ENCODE peak calls at places on chromosomes 2 and 18, in nine cellular contexts. H, Y, I, Z, F, N, Q, U and B are unnamed samples.

GRCh38 chr2:200765139-200765951 is 46.4 kb upstream of the BZW1 start:
- DNase-seq in H (peak; percentile 34), Y (peak; percentile 96), I (peak; percentile 96), Z (no peak), F (no peak), N (no peak), Q (peak; percentile 95), U (no peak), B (peak; percentile 30)

GRCh38 chr2:240611601-240612210 is 13.6 kb upstream of the GPR35 start:
- DNase-seq in H (no peak), Y (no peak), I (no peak), Z (no peak), F (no peak), N (no peak), Q (no peak), U (no peak), B (no peak)

GRCh38 chr2:128868686-128869551 is 550.3 kb upstream of the HS6ST1 start:
- DNase-seq in H (no peak), Y (peak; percentile 36), I (peak; percentile 8), Z (no peak), F (no peak), N (no peak), Q (no peak), U (no peak), B (no peak)

GRCh38 chr2:127681288-127681771 is 6.0 kb upstream of the LIMS2 start:
- DNase-seq in H (peak; percentile 60), Y (no peak), I (no peak), Z (no peak), F (no peak), N (no peak), Q (no peak), U (peak; percentile 47), B (no peak)

GRCh38 chr2:48508461-48509124 is 21.4 kb upstream of the STON1 start:
- DNase-seq in H (no peak), Y (peak; percentile 84), I (no peak), Z (peak; percentile 38), F (peak; percentile 54), N (no peak), Q (peak; percentile 94), U (no peak), B (no peak)

GRCh38 chr2:29446852-29447251 is 331.6 kb downstream of the CLIP4 start:
- DNase-seq in H (no peak), Y (no peak), I (no peak), Z (no peak), F (no peak), N (no peak), Q (no peak), U (no peak), B (no peak)

GRCh38 chr2:155727097-155727906 is 605.2 kb downstream of the NR4A2 start:
- DNase-seq in H (no peak), Y (no peak), I (no peak), Z (no peak), F (no peak), N (no peak), Q (no peak), U (no peak), B (no peak)

GRCh38 chr2:206323486-206323885 is 49.0 kb downstream of the ZDBF2 start:
- DNase-seq in H (no peak), Y (no peak), I (no peak), Z (no peak), F (no peak), N (no peak), Q (no peak), U (no peak), B (peak; percentile 18)

GRCh38 chr2:171811229-171811628 is 82.8 kb downstream of the SLC25A12 start:
- DNase-seq in H (no peak), Y (no peak), I (peak; percentile 23), Z (peak; percentile 16), F (peak; percentile 18), N (no peak), Q (peak; percentile 34), U (no peak), B (no peak)

GRCh38 chr2:63699549-63699839 is 110.7 kb downstream of the MDH1 start:
- DNase-seq in H (no peak), Y (peak; percentile 17), I (no peak), Z (no peak), F (no peak), N (no peak), Q (peak; percentile 31), U (no peak), B (no peak)

DNA sequence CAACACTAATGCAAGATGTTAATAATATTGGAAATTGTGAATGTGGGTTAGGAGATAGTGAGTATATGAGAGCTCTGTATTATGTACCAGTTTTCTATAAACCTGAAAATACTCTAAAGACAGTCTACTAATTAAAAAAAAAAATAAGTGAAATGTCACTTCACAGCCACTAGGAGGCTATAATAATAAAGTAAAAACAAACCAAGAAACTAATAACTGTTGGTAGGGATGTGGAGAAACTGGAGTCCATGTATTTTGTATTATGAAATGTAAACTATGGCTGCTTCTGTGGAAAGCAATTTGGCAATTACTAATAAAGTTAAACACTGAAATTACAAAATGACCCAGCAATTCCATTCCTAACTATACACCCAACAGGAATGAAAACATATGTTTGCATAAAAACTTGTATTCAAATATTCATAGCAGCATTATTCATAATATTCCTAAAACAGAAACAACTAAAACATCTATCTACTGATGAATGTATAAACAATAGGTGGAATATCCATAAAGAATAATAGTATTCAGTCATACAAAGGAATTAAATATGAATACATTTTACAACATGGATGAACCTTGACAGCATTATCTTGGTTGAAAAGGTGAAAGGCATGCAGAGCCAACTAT is 36.2 kb downstream of the CCDC178 start:
- DNase-seq in H (no peak), Y (no peak), I (no peak), Z (no peak), F (no peak), N (no peak), Q (peak; percentile 10), U (no peak), B (no peak)
- TF ChIP-seq CTCF in H (no peak), Y (peak; percentile 13), I (no peak), Z (peak; percentile 28), F (peak; percentile 40), N (peak; percentile 18), Q (peak; percentile 32), U (no peak), B (no peak)

GRCh38 chr18:59268722-59269562 is 4.3 kb downstream of the RAX start:
- DNase-seq in H (no peak), Y (no peak), I (no peak), Z (peak; percentile 85), F (peak; percentile 80), N (peak; percentile 60), Q (peak; percentile 20), U (no peak), B (peak; percentile 57)
- H3K4me3 ChIP-seq in H (peak overlapping the region; percentile 42), Y (no peak overlapping the region), I (no peak overlapping the region), Z (peak overlapping the region; percentile 33), F (peak overlapping the region; percentile 23), N (no peak overlapping the region), Q (no peak overlapping the region), U (no peak overlapping the region), B (no peak overlapping the region)

DNA sequence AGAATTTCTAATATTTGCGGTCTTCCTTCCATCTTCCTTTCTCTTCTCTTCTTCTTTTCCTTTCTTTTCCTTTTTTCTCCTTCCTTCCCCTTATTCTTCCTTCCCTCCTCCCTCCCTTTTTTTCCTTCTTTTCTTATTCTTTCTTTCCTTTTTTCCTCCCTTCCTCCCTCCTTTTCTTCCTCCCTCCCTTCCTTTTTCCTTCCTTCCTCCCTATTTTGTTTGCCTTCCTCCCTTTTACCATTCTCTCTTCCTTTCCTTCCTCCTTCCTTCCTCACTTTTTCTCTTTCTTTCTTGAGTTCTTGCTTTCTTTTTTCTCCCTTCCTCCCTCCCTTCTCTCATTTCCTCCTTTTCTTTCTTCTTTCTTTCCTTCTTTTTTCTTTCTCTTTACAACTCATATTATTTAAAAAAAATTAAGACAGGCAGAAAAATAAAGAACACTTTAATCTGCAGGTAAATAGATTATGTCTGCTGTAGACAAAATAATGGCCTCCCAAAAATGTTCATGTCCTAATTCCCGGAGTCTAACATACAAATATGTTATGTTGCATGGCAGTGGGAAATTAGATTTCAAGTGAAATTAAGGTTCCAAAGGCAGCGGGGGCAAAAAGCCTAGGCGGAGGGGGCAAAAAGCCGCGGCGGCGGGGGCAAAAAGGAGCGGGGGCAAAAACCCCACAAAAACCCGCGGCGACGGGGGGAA is 152.4 kb downstream of the ANKRD30BL start:
- DNase-seq in H (no peak), Y (no peak), I (no peak), Z (no peak), F (no peak), N (no peak), Q (no peak), U (no peak), B (no peak)
- TF ChIP-seq CTCF in H (no peak), Y (no peak), I (no peak), Z (no peak), F (no peak), N (no peak), Q (no peak), U (no peak), B (no peak)

DNA sequence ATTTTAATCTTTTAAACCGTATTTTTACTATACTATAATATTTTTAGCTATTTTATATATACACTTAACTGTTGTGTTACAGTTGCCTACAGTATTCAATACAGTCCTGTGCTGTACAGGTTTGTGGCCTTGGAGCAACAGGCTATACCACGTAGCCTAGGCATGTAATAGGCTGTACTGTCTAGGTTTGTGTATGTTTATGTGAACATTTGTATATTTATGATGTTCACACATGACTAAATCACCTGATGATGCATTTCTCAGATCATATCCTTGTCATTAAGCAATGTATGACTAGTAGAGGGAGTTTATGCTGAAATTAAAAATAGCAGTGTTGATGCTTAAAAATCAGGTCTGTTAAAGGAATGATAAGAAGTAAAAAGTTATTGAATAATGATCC is 92.3 kb upstream of the RANBP2 start:
- DNase-seq in H (no peak), Y (no peak), I (no peak), Z (no peak), F (no peak), N (no peak), Q (no peak), U (no peak), B (no peak)
- H3K4me3 ChIP-seq in H (no peak overlapping the region), Y (no peak overlapping the region), I (no peak overlapping the region), Z (no peak overlapping the region), F (no peak overlapping the region), N (no peak overlapping the region), Q (no peak overlapping the region), U (no peak overlapping the region), B (no peak overlapping the region)